ENCODE peak calls at places on chromosomes 4 and X, in five cellular contexts. Z is ovary, E is SHP77 treated with DMSO at 0.1 percent for 48 hours, R is NAMALWA, C is HCEC 1CT. K is an unnamed sample.

GRCh38 chr4:21835712-21836111 is 112.9 kb downstream of the KCNIP4 start:
- DNase-seq in Z (no peak), E (no peak), R (no peak), C (peak; percentile 38), K (no peak)

GRCh38 chr4:123072060-123072459 is 149.7 kb upstream of the NUDT6 start:
- DNase-seq in Z (no peak), E (no peak), R (no peak), C (no peak), K (no peak)

GRCh38 chr4:41209187-41209586 is 5.2 kb downstream of the APBB2 start:
- DNase-seq in Z (no peak), E (no peak), R (no peak), C (no peak), K (no peak)

GRCh38 chr4:112257098-112257497 is 25.5 kb downstream of the AP1AR start:
- DNase-seq in Z (no peak), E (no peak), R (no peak), C (no peak), K (no peak)

GRCh38 chrX:27675493-27675892 is 85.3 kb downstream of the DCAF8L2 start:
- DNase-seq in Z (no peak), E (no peak), R (no peak), C (no peak), K (no peak)

GRCh38 chr4:169404959-169405358 is 134.2 kb upstream of the SH3RF1 start:
- DNase-seq in Z (no peak), E (no peak), R (no peak), C (no peak), K (no peak)

GRCh38 chr4:109251396-109251795 is 51.1 kb downstream of the COL25A1 start:
- DNase-seq in Z (no peak), E (no peak), R (no peak), C (no peak), K (no peak)

GRCh38 chr4:28287837-28288236 is 1427.2 kb downstream of the STIM2 start:
- DNase-seq in Z (no peak), E (no peak), R (no peak), C (peak; percentile 94), K (no peak)

GRCh38 chrX:40082447-40083119 is 15.2 kb downstream of the BCOR start:
- DNase-seq in Z (peak; percentile 50), E (no peak), R (no peak), C (no peak), K (no peak)

GRCh38 chrX:99857455-99857854 is 552.6 kb downstream of the PCDH19 start:
- DNase-seq in Z (no peak), E (no peak), R (peak; percentile 0), C (no peak), K (no peak)

GRCh38 chrX:150897371-150898319 is 823 bp downstream of the CD99L2 start:
- DNase-seq in Z (peak; percentile 19), E (no peak), R (peak; percentile 40), C (no peak), K (no peak)

GRCh38 chrX:39397561-39398200 is 596.4 kb downstream of the MID1IP1 start:
- DNase-seq in Z (no peak), E (peak; percentile 34), R (no peak), C (no peak), K (no peak)

GRCh38 chr4:26542996-26543395 is 40.9 kb upstream of the TBC1D19 start:
- DNase-seq in Z (no peak), E (no peak), R (no peak), C (no peak), K (no peak)

GRCh38 chr4:103405415-103405814 is 207.3 kb upstream of the CENPE start:
- DNase-seq in Z (no peak), E (no peak), R (no peak), C (no peak), K (no peak)

GRCh38 chr4:53507671-53508286 is 83.5 kb downstream of the LNX1 start:
- DNase-seq in Z (no peak), E (no peak), R (no peak), C (no peak), K (no peak)

GRCh38 chr4:147830987-147831386 is 99.1 kb downstream of the ARHGAP10 start:
- DNase-seq in Z (no peak), E (no peak), R (no peak), C (peak; percentile 67), K (no peak)

GRCh38 chr4:128225148-128225547 is 62.5 kb downstream of the PGRMC2 start:
- DNase-seq in Z (no peak), E (no peak), R (no peak), C (peak; percentile 4), K (no peak)